ENCODE peak calls at places on chromosome 5, in four cellular contexts. T, G, A and Q are unnamed samples.

GRCh38 chr5:122163151-122164069 is 34.1 kb downstream of the ZNF474 start:
- DNase-seq in T (no peak), G (no peak), A (no peak), Q (no peak)

GRCh38 chr5:149345892-149346222 is 558 bp downstream of the GRPEL2 start:
- DNase-seq in T (no peak), G (peak), A (no peak), Q (no peak)

GRCh38 chr5:42612997-42613396 is 143.6 kb upstream of the CCDC152 start:
- DNase-seq in T (no peak), G (no peak), A (no peak), Q (no peak)

GRCh38 chr5:61330341-61330878 is 1.6 kb upstream of the ZSWIM6 start:
- DNase-seq in T (no peak), G (peak), A (peak), Q (no peak)

GRCh38 chr5:37086466-37087178 is 162.6 kb downstream of the CPLANE1 start:
- DNase-seq in T (no peak), G (no peak), A (peak), Q (no peak)

GRCh38 chr5:80238778-80239679 is 16.8 kb downstream of the SERINC5 start:
- DNase-seq in T (no peak), G (no peak), A (no peak), Q (no peak)

GRCh38 chr5:136517755-136518154 is 152.4 kb upstream of the TRPC7 start:
- DNase-seq in T (no peak), G (no peak), A (no peak), Q (no peak)

GRCh38 chr5:51644976-51645375 is 261.7 kb downstream of the ISL1 start:
- DNase-seq in T (no peak), G (no peak), A (no peak), Q (no peak)

GRCh38 chr5:58579781-58580180 is 3.1 kb upstream of the RAB3C start:
- DNase-seq in T (no peak), G (no peak), A (no peak), Q (no peak)

GRCh38 chr5:58872670-58873273 is 289.9 kb downstream of the RAB3C start:
- DNase-seq in T (no peak), G (no peak), A (no peak), Q (no peak)

GRCh38 chr5:157026789-157027424 is 32.0 kb downstream of the HAVCR1 start:
- DNase-seq in T (peak), G (peak), A (no peak), Q (no peak)

GRCh38 chr5:148776780-148777179 is 49.6 kb upstream of the ADRB2 start:
- DNase-seq in T (no peak), G (no peak), A (no peak), Q (no peak)

GRCh38 chr5:83718195-83718825 is 2.3 kb downstream of the HAPLN1 start:
- DNase-seq in T (peak), G (peak), A (peak), Q (no peak)

GRCh38 chr5:147037517-147038205 is 159.1 kb upstream of the PPP2R2B start:
- DNase-seq in T (no peak), G (no peak), A (no peak), Q (no peak)

GRCh38 chr5:16970826-16971225 is 34.7 kb upstream of the MYO10 start:
- DNase-seq in T (no peak), G (no peak), A (no peak), Q (no peak)

GRCh38 chr5:119820608-119821007 is 191.2 kb downstream of the FAM170A start:
- DNase-seq in T (no peak), G (no peak), A (no peak), Q (no peak)

GRCh38 chr5:172877496-172878260 is 43.6 kb downstream of the ERGIC1 start:
- DNase-seq in T (no peak), G (no peak), A (no peak), Q (no peak)

GRCh38 chr5:132259061-132259851 is 1.8 kb downstream of the PDLIM4 start:
- DNase-seq in T (no peak), G (peak), A (no peak), Q (no peak)

GRCh38 chr5:96750110-96750822 is 57.5 kb downstream of the ERAP1 start:
- DNase-seq in T (no peak), G (no peak), A (no peak), Q (no peak)

GRCh38 chr5:80672140-80672736 is 17.5 kb upstream of the DHFR start:
- DNase-seq in T (peak), G (peak), A (peak), Q (peak)

GRCh38 chr5:113043491-113043931 is 66.9 kb downstream of the DCP2 start:
- DNase-seq in T (peak), G (peak), A (peak), Q (no peak)

GRCh38 chr5:9533096-9533495 is 12.8 kb downstream of the SEMA5A start:
- DNase-seq in T (no peak), G (no peak), A (no peak), Q (no peak)

GRCh38 chr5:81639556-81639955 is 111.3 kb downstream of the SSBP2 start:
- DNase-seq in T (no peak), G (no peak), A (no peak), Q (no peak)

GRCh38 chr5:143086851-143087637 is 316.4 kb downstream of the NR3C1 start:
- DNase-seq in T (no peak), G (no peak), A (peak), Q (no peak)

GRCh38 chr5:55868846-55869245 is 17.7 kb downstream of the IL31RA start:
- DNase-seq in T (no peak), G (peak), A (peak), Q (no peak)

GRCh38 chr5:171315925-171316257 is 6.8 kb downstream of the TLX3 start:
- DNase-seq in T (no peak), G (no peak), A (no peak), Q (no peak)

GRCh38 chr5:126525630-126526245 is 69.3 kb downstream of the ALDH7A1 start:
- DNase-seq in T (peak), G (no peak), A (peak), Q (no peak)

GRCh38 chr5:11075010-11075860 is 314.2 kb upstream of the DAP start:
- DNase-seq in T (peak), G (peak), A (no peak), Q (no peak)

GRCh38 chr5:146744358-146744757 is 134.2 kb downstream of the PPP2R2B start:
- DNase-seq in T (no peak), G (no peak), A (no peak), Q (no peak)

GRCh38 chr5:151617383-151617840 is 26.3 kb upstream of the FAT2 start:
- DNase-seq in T (no peak), G (no peak), A (no peak), Q (no peak)

GRCh38 chr5:82586176-82586575 is 308.0 kb upstream of the RPS23 start:
- DNase-seq in T (no peak), G (no peak), A (no peak), Q (no peak)

GRCh38 chr5:116137544-116138378 is 52.9 kb downstream of the COMMD10 start:
- DNase-seq in T (no peak), G (peak), A (peak), Q (peak)

GRCh38 chr5:152094076-152094475 is 169.4 kb upstream of the GLRA1 start:
- DNase-seq in T (no peak), G (no peak), A (no peak), Q (no peak)

GRCh38 chr5:81397169-81397568 is 3.2 kb upstream of the ACOT12 start:
- DNase-seq in T (no peak), G (no peak), A (no peak), Q (no peak)

GRCh38 chr5:581941-582340 is 30.2 kb upstream of the CEP72 start:
- DNase-seq in T (no peak), G (no peak), A (no peak), Q (no peak)

GRCh38 chr5:135333737-135334515 is 65.1 kb downstream of the MACROH2A1 start:
- DNase-seq in T (no peak), G (no peak), A (no peak), Q (no peak)

GRCh38 chr5:79772651-79773050 is 83.0 kb downstream of the CMYA5 start:
- DNase-seq in T (no peak), G (no peak), A (no peak), Q (no peak)

GRCh38 chr5:179243333-179243732 is 101.9 kb downstream of the ADAMTS2 start:
- DNase-seq in T (peak), G (no peak), A (no peak), Q (no peak)
- TF ChIP-seq NR2C2 in T (no peak), G (no peak), A (no peak), Q (no peak)

DNA sequence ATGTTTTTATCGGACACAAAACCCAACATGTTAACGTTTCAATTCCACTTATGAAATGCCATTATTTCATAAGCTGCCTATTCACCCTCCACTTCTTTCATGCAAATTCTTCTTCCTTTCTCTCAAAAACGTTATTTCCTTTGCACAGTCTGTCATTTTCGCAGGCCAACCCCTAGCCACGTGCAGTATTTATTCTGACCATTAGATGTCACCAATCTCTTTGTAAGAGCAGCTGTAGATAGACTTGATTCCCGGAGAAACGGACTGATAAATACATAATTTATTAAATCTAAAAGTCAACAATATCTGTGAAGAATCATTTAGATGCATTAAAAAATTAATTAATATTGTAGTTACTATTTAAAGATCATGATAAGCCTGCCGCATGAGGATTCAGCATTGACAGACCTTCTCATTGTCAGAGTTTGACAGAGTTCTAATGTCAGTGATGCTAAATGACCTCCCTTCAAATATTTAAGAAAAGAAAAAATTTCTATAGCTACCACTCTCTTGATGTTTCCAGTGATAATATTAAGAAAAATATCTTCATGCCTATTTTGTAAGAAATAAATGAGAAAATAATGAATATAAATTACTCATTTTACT is 933.6 kb downstream of the CDH12 start:
- DNase-seq in T (peak), G (peak), A (peak), Q (peak)
- TF ChIP-seq NR2C2 in T (no peak), G (no peak), A (no peak), Q (no peak)

DNA sequence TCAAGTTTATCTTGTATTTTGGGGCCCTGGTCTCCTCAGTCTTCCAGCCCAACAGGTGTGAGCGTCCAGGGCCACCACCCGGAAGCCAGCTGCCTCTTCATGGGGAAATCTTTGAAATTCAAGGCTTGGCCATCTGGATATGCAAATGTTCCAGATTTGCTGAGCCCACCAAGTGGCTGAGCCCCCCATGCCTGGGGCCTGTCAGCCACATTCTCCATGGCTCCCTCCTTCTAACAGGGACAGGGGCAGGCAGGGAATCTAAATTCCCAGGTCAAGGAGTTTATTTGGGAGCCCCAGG is 14.2 kb upstream of the CXXC5 start:
- DNase-seq in T (no peak), G (no peak), A (no peak), Q (no peak)
- TF ChIP-seq NR2C2 in T (no peak), G (no peak), A (no peak), Q (no peak)

DNA sequence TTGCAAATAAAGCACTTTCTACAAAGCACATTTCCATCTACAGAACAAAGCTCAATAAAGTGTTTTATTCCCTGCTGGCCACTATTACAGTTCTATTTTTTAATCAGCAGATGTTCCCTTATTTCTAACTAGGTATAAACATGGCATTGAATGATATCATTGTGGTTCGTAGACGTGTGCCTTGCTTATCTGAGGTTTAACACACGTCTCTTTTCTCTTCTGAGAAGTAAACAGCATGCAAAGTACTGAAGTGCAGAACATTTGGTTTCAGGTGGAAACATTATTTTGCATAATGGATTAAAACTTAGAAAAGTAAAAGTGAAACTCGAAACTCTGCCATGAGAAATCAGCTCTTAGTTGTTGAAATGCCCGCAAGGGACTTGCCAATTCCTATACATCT is 1989.3 kb upstream of the WWC1 start:
- DNase-seq in T (no peak), G (no peak), A (no peak), Q (no peak)
- TF ChIP-seq NR2C2 in T (no peak), G (no peak), A (no peak), Q (no peak)